ENCODE peak calls at places on chromosomes 11 and 22, in six cellular contexts. Q is Calu3; H is stimulated activated CD4-positive, alpha-beta T cell treated with anti-CD3 and anti-CD28 coated beads, Interleukin-1b, Interleukin-23, amount 100 ng/mL, for 24 hours; Y is left cardiac atrium; V is iPS DF 19.7; O is stimulated activated CD8-positive, alpha-beta memory T cell treated with anti-CD3 and anti-CD28 coated beads, Interleukin-2, amount 100 ng/mL, for 1 hour. Z is an unnamed sample.

GRCh38 chr22:46696614-46697013 is 41.4 kb downstream of the CERK start:
- DNase-seq in O (no peak), Q (no peak), Y (no peak), H (no peak), V (no peak), Z (no peak)

GRCh38 chr22:46004105-46004866 is 27.3 kb upstream of the WNT7B start:
- DNase-seq in Q (no peak), Y (peak; percentile 18), O (peak; percentile 7), V (no peak), H (no peak), Z (no peak)

GRCh38 chr11:21537980-21538379 is 654.9 kb upstream of the ANO5 start:
- DNase-seq in V (no peak), Q (no peak), Y (no peak), O (no peak), H (no peak), Z (no peak)

GRCh38 chr22:33255781-33256180 is 197.6 kb upstream of the SYN3 start:
- DNase-seq in O (no peak), Y (no peak), V (no peak), Q (no peak), H (no peak), Z (no peak)

GRCh38 chr11:10725114-10725906 is 25.7 kb upstream of the CTR9 start:
- DNase-seq in H (no peak), V (no peak), Y (no peak), Q (no peak), O (no peak), Z (no peak)

GRCh38 chr11:3146612-3147256 is 18.4 kb downstream of the OSBPL5 start:
- DNase-seq in O (no peak), Q (no peak), V (no peak), H (no peak), Y (no peak), Z (no peak)

GRCh38 chr22:43897751-43898261 is 6.0 kb upstream of the PNPLA5 start:
- DNase-seq in O (no peak), Y (no peak), H (no peak), Q (peak; percentile 33), V (no peak), Z (no peak)

GRCh38 chr11:33633251-33634003 is 67.2 kb downstream of the C11orf91 start:
- DNase-seq in Y (no peak), H (no peak), O (no peak), V (no peak), Q (peak; percentile 58), Z (no peak)

GRCh38 chr11:57287884-57288283 is 36.9 kb downstream of the TNKS1BP1 start:
- DNase-seq in V (no peak), Y (no peak), Q (no peak), H (no peak), O (no peak), Z (no peak)

GRCh38 chr22:48404004-48404403 is 1423.7 kb downstream of the BRD1 start:
- DNase-seq in Y (no peak), O (no peak), V (no peak), Q (no peak), H (no peak), Z (no peak)

GRCh38 chr11:2173150-2173693 is 1.6 kb upstream of the TH start:
- DNase-seq in O (no peak), V (no peak), Q (peak; percentile 50), H (no peak), Y (no peak), Z (no peak)

GRCh38 chr22:38569972-38570840 is at the start of gene DMC1:
- DNase-seq in H (peak; percentile 92), O (peak; percentile 98), V (peak; percentile 59), Q (peak; percentile 93), Y (peak; percentile 95), Z (peak; percentile 98)

GRCh38 chr22:37162221-37163095 is 12.7 kb upstream of the IL2RB start:
- DNase-seq in H (peak; percentile 38), Q (no peak), O (peak; percentile 39), V (no peak), Y (no peak), Z (no peak)

GRCh38 chr11:46418751-46419150 is 27.2 kb upstream of the CHRM4 start:
- DNase-seq in H (no peak), V (no peak), O (no peak), Y (no peak), Q (no peak), Z (no peak)

GRCh38 chr11:405323-405975 is 9.3 kb downstream of the SIGIRR start:
- DNase-seq in O (no peak), H (no peak), V (no peak), Y (peak; percentile 68), Q (no peak), Z (peak; percentile 44)

GRCh38 chr11:118142809-118143208 is 9.8 kb downstream of the SCN4B start:
- DNase-seq in Y (no peak), H (no peak), Q (no peak), V (no peak), O (no peak), Z (no peak)

GRCh38 chr11:11463397-11463796 is 110.3 kb upstream of the CSNK2A3 start:
- DNase-seq in O (no peak), V (no peak), Q (no peak), Y (no peak), H (no peak), Z (no peak)

GRCh38 chr11:78253797-78254196 is 65.1 kb downstream of the USP35 start:
- DNase-seq in Y (no peak), H (no peak), Q (no peak), V (no peak), O (no peak), Z (no peak)